ENCODE peak calls at places on chromosomes 12 and 14, in eight cellular contexts. One of them, this sample, is unnamed.

GRCh38 chr14:100894416-100894815 is 9.1 kb downstream of the RTL1 start:
- DNase-seq in lower leg skin: no peak
- DNase-seq in endodermal cell: no peak
- DNase-seq in fibroblast of the aortic adventitia: no peak
- DNase-seq in pancreas: peak; percentile 5
- DNase-seq in fibroblast of mammary gland: no peak
- DNase-seq in thoracic aorta: no peak
- DNase-seq in OCI-LY7: no peak
- DNase-seq in this sample: no peak

GRCh38 chr14:59918824-59919581 is 941 bp upstream of the LRRC9 start:
- DNase-seq in OCI-LY7: peak; percentile 10
- DNase-seq in thoracic aorta: no peak
- DNase-seq in lower leg skin: no peak
- DNase-seq in fibroblast of the aortic adventitia: peak; percentile 53
- DNase-seq in endodermal cell: no peak
- DNase-seq in pancreas: no peak
- DNase-seq in fibroblast of mammary gland: peak; percentile 49
- DNase-seq in this sample: no peak

GRCh38 chr12:53232641-53233538 is 881 bp upstream of the RARG start:
- DNase-seq in pancreas: no peak
- DNase-seq in thoracic aorta: no peak
- DNase-seq in fibroblast of mammary gland: peak; percentile 21
- DNase-seq in endodermal cell: peak; percentile 90
- DNase-seq in fibroblast of the aortic adventitia: peak; percentile 44
- DNase-seq in OCI-LY7: no peak
- DNase-seq in lower leg skin: no peak
- DNase-seq in this sample: peak; percentile 84

GRCh38 chr14:89503458-89503996 is 86.5 kb upstream of the FOXN3 start:
- DNase-seq in OCI-LY7: no peak
- DNase-seq in fibroblast of the aortic adventitia: no peak
- DNase-seq in pancreas: no peak
- DNase-seq in thoracic aorta: no peak
- DNase-seq in fibroblast of mammary gland: no peak
- DNase-seq in endodermal cell: no peak
- DNase-seq in lower leg skin: no peak
- DNase-seq in this sample: no peak

GRCh38 chr12:115478505-115478904 is 794.5 kb upstream of the TBX3 start:
- DNase-seq in lower leg skin: no peak
- DNase-seq in thoracic aorta: no peak
- DNase-seq in fibroblast of the aortic adventitia: no peak
- DNase-seq in endodermal cell: no peak
- DNase-seq in OCI-LY7: no peak
- DNase-seq in pancreas: no peak
- DNase-seq in fibroblast of mammary gland: no peak
- DNase-seq in this sample: no peak

GRCh38 chr12:108333898-108334699 is 5.0 kb downstream of the CMKLR1 start:
- DNase-seq in fibroblast of the aortic adventitia: no peak
- DNase-seq in endodermal cell: no peak
- DNase-seq in pancreas: no peak
- DNase-seq in OCI-LY7: no peak
- DNase-seq in lower leg skin: no peak
- DNase-seq in thoracic aorta: no peak
- DNase-seq in fibroblast of mammary gland: peak; percentile 57
- DNase-seq in this sample: no peak

GRCh38 chr12:110677982-110678381 is 10.9 kb downstream of the HVCN1 start:
- DNase-seq in lower leg skin: no peak
- DNase-seq in OCI-LY7: no peak
- DNase-seq in endodermal cell: no peak
- DNase-seq in thoracic aorta: no peak
- DNase-seq in fibroblast of mammary gland: no peak
- DNase-seq in pancreas: no peak
- DNase-seq in fibroblast of the aortic adventitia: no peak
- DNase-seq in this sample: no peak

GRCh38 chr14:56561586-56561985 is 18.0 kb upstream of the TMEM260 start:
- DNase-seq in lower leg skin: no peak
- DNase-seq in OCI-LY7: no peak
- DNase-seq in endodermal cell: no peak
- DNase-seq in fibroblast of the aortic adventitia: no peak
- DNase-seq in fibroblast of mammary gland: peak; percentile 80
- DNase-seq in pancreas: no peak
- DNase-seq in thoracic aorta: no peak
- DNase-seq in this sample: no peak

GRCh38 chr12:93741741-93742085 is 64.5 kb downstream of the CRADD start:
- DNase-seq in lower leg skin: no peak
- DNase-seq in fibroblast of mammary gland: peak; percentile 35
- DNase-seq in pancreas: peak; percentile 22
- DNase-seq in OCI-LY7: no peak
- DNase-seq in thoracic aorta: no peak
- DNase-seq in endodermal cell: no peak
- DNase-seq in fibroblast of the aortic adventitia: peak; percentile 63
- DNase-seq in this sample: no peak

GRCh38 chr14:68195126-68195525 is 375.5 kb downstream of the RAD51B start:
- DNase-seq in lower leg skin: no peak
- DNase-seq in endodermal cell: no peak
- DNase-seq in OCI-LY7: no peak
- DNase-seq in fibroblast of the aortic adventitia: no peak
- DNase-seq in thoracic aorta: no peak
- DNase-seq in pancreas: no peak
- DNase-seq in fibroblast of mammary gland: no peak
- DNase-seq in this sample: no peak

GRCh38 chr12:120259418-120260202 is 5.9 kb downstream of the PXN start:
- DNase-seq in thoracic aorta: no peak
- DNase-seq in endodermal cell: peak; percentile 47
- DNase-seq in pancreas: no peak
- DNase-seq in fibroblast of the aortic adventitia: peak; percentile 88
- DNase-seq in lower leg skin: peak; percentile 44
- DNase-seq in fibroblast of mammary gland: peak; percentile 79
- DNase-seq in OCI-LY7: no peak
- DNase-seq in this sample: peak; percentile 58

GRCh38 chr12:109475993-109476806 is 900 bp downstream of the KCTD10 start:
- DNase-seq in fibroblast of mammary gland: peak; percentile 39
- DNase-seq in pancreas: no peak
- DNase-seq in lower leg skin: no peak
- DNase-seq in thoracic aorta: no peak
- DNase-seq in OCI-LY7: peak; percentile 4
- DNase-seq in endodermal cell: peak; percentile 52
- DNase-seq in fibroblast of the aortic adventitia: peak; percentile 38
- DNase-seq in this sample: no peak

GRCh38 chr14:88866305-88866704 is 41.9 kb downstream of the TTC8 start:
- DNase-seq in pancreas: no peak
- DNase-seq in endodermal cell: no peak
- DNase-seq in lower leg skin: no peak
- DNase-seq in thoracic aorta: no peak
- DNase-seq in fibroblast of the aortic adventitia: no peak
- DNase-seq in fibroblast of mammary gland: no peak
- DNase-seq in OCI-LY7: no peak
- DNase-seq in this sample: no peak

GRCh38 chr12:27525373-27525772 is 1.4 kb downstream of the PPFIBP1 start:
- DNase-seq in endodermal cell: peak; percentile 79
- DNase-seq in lower leg skin: no peak
- DNase-seq in pancreas: no peak
- DNase-seq in thoracic aorta: no peak
- DNase-seq in fibroblast of the aortic adventitia: peak; percentile 85
- DNase-seq in OCI-LY7: no peak
- DNase-seq in fibroblast of mammary gland: peak; percentile 90
- DNase-seq in this sample: peak; percentile 59

GRCh38 chr12:12197128-12197527 is 69.7 kb downstream of the LRP6 start:
- DNase-seq in thoracic aorta: no peak
- DNase-seq in pancreas: no peak
- DNase-seq in lower leg skin: no peak
- DNase-seq in fibroblast of the aortic adventitia: no peak
- DNase-seq in endodermal cell: no peak
- DNase-seq in OCI-LY7: no peak
- DNase-seq in fibroblast of mammary gland: no peak
- DNase-seq in this sample: no peak

GRCh38 chr12:94873368-94874085 is 130.0 kb downstream of the NDUFA12 start:
- DNase-seq in lower leg skin: no peak
- DNase-seq in endodermal cell: peak; percentile 80
- DNase-seq in pancreas: no peak
- DNase-seq in thoracic aorta: no peak
- DNase-seq in OCI-LY7: peak; percentile 28
- DNase-seq in fibroblast of mammary gland: no peak
- DNase-seq in fibroblast of the aortic adventitia: no peak
- DNase-seq in this sample: peak; percentile 35

GRCh38 chr12:114935658-114936057 is 251.7 kb upstream of the TBX3 start:
- DNase-seq in pancreas: no peak
- DNase-seq in lower leg skin: no peak
- DNase-seq in fibroblast of the aortic adventitia: no peak
- DNase-seq in fibroblast of mammary gland: peak; percentile 28
- DNase-seq in endodermal cell: peak; percentile 47
- DNase-seq in OCI-LY7: peak; percentile 30
- DNase-seq in thoracic aorta: no peak
- DNase-seq in this sample: no peak

DNA sequence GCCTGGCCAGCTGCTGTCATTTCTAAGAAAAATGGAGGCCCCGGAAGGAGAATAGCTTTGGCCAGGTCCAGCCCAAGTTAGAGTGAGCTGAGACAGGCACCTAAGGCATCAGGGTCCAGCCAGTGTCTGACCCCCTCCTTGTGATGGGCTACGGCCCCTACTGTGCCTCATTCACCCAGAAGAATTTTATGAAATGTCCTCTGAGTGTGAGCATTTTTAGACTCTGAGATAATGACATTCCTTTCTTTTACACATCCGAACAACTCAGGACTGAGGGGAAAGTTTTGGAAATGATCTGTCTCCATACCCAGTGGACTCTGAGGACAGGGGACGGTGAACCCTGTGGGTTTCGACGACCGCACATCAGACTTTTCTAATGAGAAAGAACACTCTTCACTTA is 50.4 kb downstream of the SLC24A4 start:
- DNase-seq in endodermal cell: no peak
- DNase-seq in thoracic aorta: no peak
- DNase-seq in OCI-LY7: no peak
- DNase-seq in lower leg skin: no peak
- DNase-seq in fibroblast of the aortic adventitia: no peak
- DNase-seq in pancreas: no peak
- DNase-seq in fibroblast of mammary gland: no peak
- DNase-seq in this sample: no peak
- TF ChIP-seq CTCF in endodermal cell: no peak
- TF ChIP-seq CTCF in thoracic aorta: no peak
- TF ChIP-seq CTCF in OCI-LY7: no peak
- TF ChIP-seq CTCF in lower leg skin: no peak
- TF ChIP-seq CTCF in fibroblast of the aortic adventitia: no peak
- TF ChIP-seq CTCF in pancreas: no peak
- TF ChIP-seq CTCF in fibroblast of mammary gland: no peak
- TF ChIP-seq CTCF in this sample: no peak

GRCh38 chr12:121798807-121799174 is 5.0 kb upstream of the SETD1B start:
- DNase-seq in fibroblast of the aortic adventitia: no peak
- DNase-seq in thoracic aorta: no peak
- DNase-seq in pancreas: no peak
- DNase-seq in endodermal cell: no peak
- DNase-seq in lower leg skin: no peak
- DNase-seq in OCI-LY7: no peak
- DNase-seq in fibroblast of mammary gland: no peak
- DNase-seq in this sample: no peak
- H3K4me3 ChIP-seq in fibroblast of the aortic adventitia: peak overlapping the region; percentile 63
- H3K4me3 ChIP-seq in thoracic aorta: peak overlapping the region; percentile 95
- H3K4me3 ChIP-seq in pancreas: peak overlapping the region; percentile 65
- H3K4me3 ChIP-seq in endodermal cell: peak overlapping the region; percentile 84
- H3K4me3 ChIP-seq in lower leg skin: no peak overlapping the region
- H3K4me3 ChIP-seq in OCI-LY7: peak overlapping the region; percentile 40
- H3K4me3 ChIP-seq in fibroblast of mammary gland: peak overlapping the region; percentile 34
- H3K4me3 ChIP-seq in this sample: peak overlapping the region; percentile 81

DNA sequence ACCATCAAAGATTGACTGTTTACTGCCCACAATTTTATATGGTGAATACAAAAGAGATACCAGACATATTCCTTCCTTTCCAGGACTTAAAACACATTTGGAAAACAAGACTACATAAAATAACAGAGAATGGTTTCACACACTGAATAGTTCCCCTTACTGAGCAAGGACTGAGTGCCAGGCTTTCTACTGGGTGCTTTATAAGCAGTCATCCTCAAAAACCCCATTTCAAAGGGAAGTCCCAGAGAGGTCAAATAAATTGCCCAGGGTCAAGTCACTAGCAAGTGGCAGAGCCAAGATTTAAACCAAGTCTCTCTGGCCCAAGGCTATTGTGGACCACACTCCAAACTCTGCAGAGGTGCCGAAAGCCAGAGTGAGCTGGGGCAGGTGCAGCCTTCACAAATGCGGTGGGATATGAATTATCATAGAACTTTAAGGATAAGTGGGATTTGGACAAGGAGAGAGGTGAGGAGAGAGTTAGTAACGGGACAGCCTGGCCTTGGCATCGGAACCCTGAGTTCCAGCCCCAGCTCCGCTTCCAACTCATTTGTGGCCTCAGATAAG is 9.1 kb upstream of the RPAP3 start:
- DNase-seq in lower leg skin: no peak
- DNase-seq in OCI-LY7: no peak
- DNase-seq in endodermal cell: no peak
- DNase-seq in pancreas: no peak
- DNase-seq in thoracic aorta: no peak
- DNase-seq in fibroblast of the aortic adventitia: no peak
- DNase-seq in fibroblast of mammary gland: no peak
- DNase-seq in this sample: no peak
- TF ChIP-seq CTCF in lower leg skin: no peak
- TF ChIP-seq CTCF in OCI-LY7: no peak
- TF ChIP-seq CTCF in endodermal cell: no peak
- TF ChIP-seq CTCF in pancreas: no peak
- TF ChIP-seq CTCF in thoracic aorta: no peak
- TF ChIP-seq CTCF in fibroblast of the aortic adventitia: no peak
- TF ChIP-seq CTCF in fibroblast of mammary gland: no peak
- TF ChIP-seq CTCF in this sample: no peak

GRCh38 chr14:54713364-54713763 is 146.4 kb downstream of the SAMD4A start:
- DNase-seq in fibroblast of the aortic adventitia: peak; percentile 88
- DNase-seq in pancreas: no peak
- DNase-seq in lower leg skin: no peak
- DNase-seq in thoracic aorta: no peak
- DNase-seq in OCI-LY7: no peak
- DNase-seq in fibroblast of mammary gland: peak; percentile 37
- DNase-seq in endodermal cell: no peak
- DNase-seq in this sample: no peak

GRCh38 chr14:54709867-54710266 is 142.9 kb downstream of the SAMD4A start:
- DNase-seq in thoracic aorta: no peak
- DNase-seq in pancreas: no peak
- DNase-seq in fibroblast of the aortic adventitia: no peak
- DNase-seq in lower leg skin: no peak
- DNase-seq in OCI-LY7: no peak
- DNase-seq in fibroblast of mammary gland: no peak
- DNase-seq in endodermal cell: no peak
- DNase-seq in this sample: no peak

GRCh38 chr14:54712371-54712998 is 145.6 kb downstream of the SAMD4A start:
- DNase-seq in pancreas: no peak
- DNase-seq in thoracic aorta: no peak
- DNase-seq in endodermal cell: no peak
- DNase-seq in OCI-LY7: peak; percentile 10
- DNase-seq in fibroblast of mammary gland: peak; percentile 68
- DNase-seq in lower leg skin: peak; percentile 45
- DNase-seq in fibroblast of the aortic adventitia: peak; percentile 68
- DNase-seq in this sample: peak; percentile 32

GRCh38 chr14:54711312-54711711 is 144.4 kb downstream of the SAMD4A start:
- DNase-seq in fibroblast of mammary gland: no peak
- DNase-seq in lower leg skin: no peak
- DNase-seq in OCI-LY7: no peak
- DNase-seq in thoracic aorta: no peak
- DNase-seq in pancreas: no peak
- DNase-seq in fibroblast of the aortic adventitia: no peak
- DNase-seq in endodermal cell: no peak
- DNase-seq in this sample: no peak

DNA sequence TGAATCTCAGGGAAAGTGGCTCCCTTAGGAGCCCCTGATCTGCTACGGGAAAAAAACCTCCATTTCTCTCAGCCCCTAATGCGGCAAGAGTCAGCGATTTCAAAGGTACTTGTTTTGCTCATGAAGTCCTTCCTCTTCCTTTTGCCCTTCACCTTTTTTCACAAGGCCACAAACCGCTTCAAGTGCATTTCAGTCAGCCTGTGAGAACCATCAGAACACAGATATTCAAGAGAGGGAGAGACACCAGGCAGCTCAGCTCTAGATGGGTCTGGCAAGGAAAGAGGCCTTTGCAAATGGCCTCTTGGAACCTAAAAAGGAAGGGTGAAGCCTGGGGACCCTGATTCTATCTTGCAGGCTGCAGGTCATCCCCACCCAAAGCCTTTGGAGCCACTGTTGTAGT is 144.9 kb downstream of the SAMD4A start:
- DNase-seq in pancreas: no peak
- DNase-seq in fibroblast of the aortic adventitia: no peak
- DNase-seq in lower leg skin: no peak
- DNase-seq in OCI-LY7: no peak
- DNase-seq in thoracic aorta: no peak
- DNase-seq in fibroblast of mammary gland: no peak
- DNase-seq in endodermal cell: no peak
- DNase-seq in this sample: no peak
- H3K4me3 ChIP-seq in pancreas: no peak overlapping the region
- H3K4me3 ChIP-seq in fibroblast of the aortic adventitia: no peak overlapping the region
- H3K4me3 ChIP-seq in lower leg skin: no peak overlapping the region
- H3K4me3 ChIP-seq in OCI-LY7: no peak overlapping the region
- H3K4me3 ChIP-seq in thoracic aorta: peak overlapping the region; percentile 44
- H3K4me3 ChIP-seq in fibroblast of mammary gland: no peak overlapping the region
- H3K4me3 ChIP-seq in endodermal cell: no peak overlapping the region
- H3K4me3 ChIP-seq in this sample: no peak overlapping the region

This sample was measured in heart left ventricle.